ENCODE peak calls at places on chromosomes 1 and 21, in eight cellular contexts. One of them, this sample, is unnamed.

GRCh38 chr21:36491191-36491916 is 11.4 kb upstream of the CLDN14 start:
- DNase-seq in ACHN: no peak
- DNase-seq in activated CD4-positive, CD25-positive, alpha-beta regulatory T cell treated with anti-CD3 and anti-CD28 coated beads, Interleukin-2, amount 50 U/mL, for 16 hours: no peak
- DNase-seq in NCI-H1048: no peak
- DNase-seq in IMR-90: no peak
- DNase-seq in T-helper 2 cell: no peak
- DNase-seq in AG10803: peak; percentile 78
- DNase-seq in GM20000: no peak
- DNase-seq in this sample: no peak

GRCh38 chr1:87979079-87979478 is 650.4 kb downstream of the LMO4 start:
- DNase-seq in activated CD4-positive, CD25-positive, alpha-beta regulatory T cell treated with anti-CD3 and anti-CD28 coated beads, Interleukin-2, amount 50 U/mL, for 16 hours: no peak
- DNase-seq in AG10803: no peak
- DNase-seq in NCI-H1048: no peak
- DNase-seq in IMR-90: no peak
- DNase-seq in GM20000: no peak
- DNase-seq in T-helper 2 cell: no peak
- DNase-seq in ACHN: no peak
- DNase-seq in this sample: no peak

GRCh38 chr1:243568793-243569192 is 281.2 kb downstream of the AKT3 start:
- DNase-seq in T-helper 2 cell: no peak
- DNase-seq in GM20000: no peak
- DNase-seq in NCI-H1048: no peak
- DNase-seq in AG10803: peak; percentile 37
- DNase-seq in ACHN: no peak
- DNase-seq in IMR-90: peak; percentile 90
- DNase-seq in activated CD4-positive, CD25-positive, alpha-beta regulatory T cell treated with anti-CD3 and anti-CD28 coated beads, Interleukin-2, amount 50 U/mL, for 16 hours: no peak
- DNase-seq in this sample: no peak

GRCh38 chr1:91730781-91731732 is 154.9 kb downstream of the TGFBR3 start:
- DNase-seq in AG10803: peak; percentile 75
- DNase-seq in IMR-90: peak; percentile 75
- DNase-seq in NCI-H1048: no peak
- DNase-seq in activated CD4-positive, CD25-positive, alpha-beta regulatory T cell treated with anti-CD3 and anti-CD28 coated beads, Interleukin-2, amount 50 U/mL, for 16 hours: no peak
- DNase-seq in ACHN: peak; percentile 10
- DNase-seq in T-helper 2 cell: no peak
- DNase-seq in GM20000: no peak
- DNase-seq in this sample: peak; percentile 76

GRCh38 chr1:239997515-239998311 is 94.0 kb upstream of the FMN2 start:
- DNase-seq in activated CD4-positive, CD25-positive, alpha-beta regulatory T cell treated with anti-CD3 and anti-CD28 coated beads, Interleukin-2, amount 50 U/mL, for 16 hours: no peak
- DNase-seq in ACHN: peak; percentile 38
- DNase-seq in AG10803: no peak
- DNase-seq in IMR-90: no peak
- DNase-seq in T-helper 2 cell: no peak
- DNase-seq in GM20000: no peak
- DNase-seq in NCI-H1048: no peak
- DNase-seq in this sample: no peak

GRCh38 chr1:66242646-66243547 is 291.1 kb upstream of the SGIP1 start:
- DNase-seq in IMR-90: peak; percentile 87
- DNase-seq in ACHN: peak; percentile 55
- DNase-seq in T-helper 2 cell: peak; percentile 58
- DNase-seq in GM20000: peak; percentile 63
- DNase-seq in AG10803: peak; percentile 84
- DNase-seq in NCI-H1048: peak; percentile 76
- DNase-seq in activated CD4-positive, CD25-positive, alpha-beta regulatory T cell treated with anti-CD3 and anti-CD28 coated beads, Interleukin-2, amount 50 U/mL, for 16 hours: peak; percentile 56
- DNase-seq in this sample: peak; percentile 73

GRCh38 chr1:46067652-46068051 is 64.8 kb downstream of the PIK3R3 start:
- DNase-seq in AG10803: no peak
- DNase-seq in activated CD4-positive, CD25-positive, alpha-beta regulatory T cell treated with anti-CD3 and anti-CD28 coated beads, Interleukin-2, amount 50 U/mL, for 16 hours: no peak
- DNase-seq in NCI-H1048: no peak
- DNase-seq in GM20000: no peak
- DNase-seq in T-helper 2 cell: no peak
- DNase-seq in IMR-90: no peak
- DNase-seq in ACHN: no peak
- DNase-seq in this sample: no peak

GRCh38 chr21:46437096-46437498 is 21.6 kb upstream of the DIP2A start:
- DNase-seq in NCI-H1048: no peak
- DNase-seq in AG10803: no peak
- DNase-seq in T-helper 2 cell: no peak
- DNase-seq in ACHN: no peak
- DNase-seq in IMR-90: no peak
- DNase-seq in GM20000: no peak
- DNase-seq in activated CD4-positive, CD25-positive, alpha-beta regulatory T cell treated with anti-CD3 and anti-CD28 coated beads, Interleukin-2, amount 50 U/mL, for 16 hours: no peak
- DNase-seq in this sample: no peak

GRCh38 chr1:111499026-111499790 is 4.2 kb downstream of the ADORA3 start:
- DNase-seq in AG10803: no peak
- DNase-seq in IMR-90: no peak
- DNase-seq in ACHN: no peak
- DNase-seq in T-helper 2 cell: no peak
- DNase-seq in activated CD4-positive, CD25-positive, alpha-beta regulatory T cell treated with anti-CD3 and anti-CD28 coated beads, Interleukin-2, amount 50 U/mL, for 16 hours: no peak
- DNase-seq in NCI-H1048: no peak
- DNase-seq in GM20000: no peak
- DNase-seq in this sample: no peak

This sample was measured in K562.